ENCODE peak calls at places on chromosomes 13 and 19, in five cellular contexts. Y is NCI-H2081, Z is HS-27A, D is fibroblast of the conjunctiva, F is astrocyte of the spinal cord. G is an unnamed sample.

GRCh38 chr13:50969691-50970090 is 60.1 kb downstream of the RNASEH2B start:
- DNase-seq in Z (no peak), F (peak; percentile 11), D (no peak), Y (peak; percentile 38), G (no peak)

GRCh38 chr13:102128216-102128800 is 273.5 kb downstream of the FGF14 start:
- DNase-seq in F (peak; percentile 81), Z (no peak), Y (no peak), D (peak; percentile 35), G (no peak)

GRCh38 chr19:49106648-49107135 is 7.5 kb upstream of the LIN7B start:
- DNase-seq in Y (peak; percentile 21), D (no peak), F (peak; percentile 37), Z (no peak), G (peak; percentile 77)

GRCh38 chr19:52904052-52904451 is 6.6 kb upstream of the ZNF320 start:
- DNase-seq in D (no peak), F (no peak), Y (no peak), Z (no peak), G (no peak)

GRCh38 chr13:52652980-52653303 is 306 bp downstream of the SUGT1 start:
- DNase-seq in D (peak; percentile 3), Z (no peak), Y (no peak), F (no peak), G (no peak)

GRCh38 chr19:40191836-40192646 is 815 bp downstream of the MAP3K10 start:
- DNase-seq in Z (no peak), D (no peak), Y (peak; percentile 12), F (peak; percentile 12), G (no peak)

GRCh38 chr19:50629194-50629593 is 10.5 kb downstream of the SYT3 start:
- DNase-seq in F (no peak), Z (no peak), Y (no peak), D (no peak), G (no peak)

GRCh38 chr13:27183561-27184147 is 12.0 kb upstream of the USP12 start:
- DNase-seq in Z (no peak), Y (no peak), D (no peak), F (no peak), G (no peak)

GRCh38 chr13:45441633-45442032 is 23.1 kb upstream of the COG3 start:
- DNase-seq in D (no peak), Y (no peak), Z (no peak), F (peak; percentile 48), G (no peak)

GRCh38 chr13:94224670-94225069 is 254.8 kb downstream of the DCT start:
- DNase-seq in D (no peak), F (no peak), Y (no peak), Z (no peak), G (no peak)

GRCh38 chr19:35267818-35268545 is 780 bp upstream of the USF2 start:
- DNase-seq in Z (peak; percentile 48), Y (peak; percentile 66), F (peak; percentile 60), D (peak; percentile 30), G (peak; percentile 85)

GRCh38 chr13:55001881-55002280 is 1973.3 kb downstream of the OLFM4 start:
- DNase-seq in Y (no peak), F (no peak), D (no peak), Z (no peak), G (no peak)

GRCh38 chr19:42420055-42420544 is 7.1 kb downstream of the LIPE start:
- DNase-seq in D (peak; percentile 36), Y (no peak), Z (no peak), F (no peak), G (peak; percentile 73)